ENCODE peak calls at places on chromosome 3, in ten cellular contexts. One of them, this sample, is unnamed.
A peak's percentile ranks its signal among the peaks of the same experiment; 100 is the strongest.

GRCh38 chr3:120341658-120342346 is 7.4 kb downstream of the LRRC58 start:
- DNase-seq in astrocyte: no peak
- DNase-seq in EL: no peak
- DNase-seq in ELR: no peak
- DNase-seq in GM19239: no peak
- DNase-seq in bronchial epithelial cell: no peak
- DNase-seq in posterior cingulate gyrus: no peak
- DNase-seq in cardiac fibroblast: no peak
- DNase-seq in foreskin melanocyte: no peak
- DNase-seq in stimulated activated CD4-positive, alpha-beta T cell treated with anti-CD3 and anti-CD28 coated beads, TNF-alpha, amount 100 ng/mL, for 4 hours: no peak
- DNase-seq in this sample: no peak

GRCh38 chr3:90091557-90091956 is 984.1 kb downstream of the EPHA3 start:
- DNase-seq in astrocyte: peak; percentile 22
- DNase-seq in EL: no peak
- DNase-seq in ELR: peak; percentile 14
- DNase-seq in GM19239: no peak
- DNase-seq in bronchial epithelial cell: peak; percentile 36
- DNase-seq in posterior cingulate gyrus: peak; percentile 23
- DNase-seq in cardiac fibroblast: peak; percentile 92
- DNase-seq in foreskin melanocyte: no peak
- DNase-seq in stimulated activated CD4-positive, alpha-beta T cell treated with anti-CD3 and anti-CD28 coated beads, TNF-alpha, amount 100 ng/mL, for 4 hours: no peak
- DNase-seq in this sample: no peak

GRCh38 chr3:112773864-112774263 is 72.8 kb downstream of the CD200R1L start:
- DNase-seq in astrocyte: peak; percentile 71
- DNase-seq in EL: no peak
- DNase-seq in ELR: no peak
- DNase-seq in GM19239: no peak
- DNase-seq in bronchial epithelial cell: peak; percentile 93
- DNase-seq in posterior cingulate gyrus: no peak
- DNase-seq in cardiac fibroblast: no peak
- DNase-seq in foreskin melanocyte: no peak
- DNase-seq in stimulated activated CD4-positive, alpha-beta T cell treated with anti-CD3 and anti-CD28 coated beads, TNF-alpha, amount 100 ng/mL, for 4 hours: no peak
- DNase-seq in this sample: no peak

GRCh38 chr3:183161552-183162345 is 785 bp downstream of the LAMP3 start:
- DNase-seq in astrocyte: no peak
- DNase-seq in EL: no peak
- DNase-seq in ELR: no peak
- DNase-seq in GM19239: peak; percentile 58
- DNase-seq in bronchial epithelial cell: peak; percentile 12
- DNase-seq in posterior cingulate gyrus: no peak
- DNase-seq in cardiac fibroblast: no peak
- DNase-seq in foreskin melanocyte: no peak
- DNase-seq in stimulated activated CD4-positive, alpha-beta T cell treated with anti-CD3 and anti-CD28 coated beads, TNF-alpha, amount 100 ng/mL, for 4 hours: no peak
- DNase-seq in this sample: no peak

GRCh38 chr3:12187448-12188327 is 29.0 kb upstream of the TIMP4 start:
- DNase-seq in astrocyte: peak; percentile 62
- DNase-seq in EL: peak; percentile 61
- DNase-seq in ELR: peak; percentile 42
- DNase-seq in GM19239: peak; percentile 37
- DNase-seq in bronchial epithelial cell: peak; percentile 32
- DNase-seq in posterior cingulate gyrus: peak; percentile 19
- DNase-seq in cardiac fibroblast: peak; percentile 78
- DNase-seq in foreskin melanocyte: no peak
- DNase-seq in stimulated activated CD4-positive, alpha-beta T cell treated with anti-CD3 and anti-CD28 coated beads, TNF-alpha, amount 100 ng/mL, for 4 hours: no peak
- DNase-seq in this sample: no peak

GRCh38 chr3:66763294-66763693 is 234.8 kb upstream of the KBTBD8 start:
- DNase-seq in astrocyte: peak; percentile 7
- DNase-seq in EL: peak; percentile 61
- DNase-seq in ELR: peak; percentile 64
- DNase-seq in GM19239: no peak
- DNase-seq in bronchial epithelial cell: peak; percentile 98
- DNase-seq in posterior cingulate gyrus: no peak
- DNase-seq in cardiac fibroblast: peak; percentile 58
- DNase-seq in foreskin melanocyte: no peak
- DNase-seq in stimulated activated CD4-positive, alpha-beta T cell treated with anti-CD3 and anti-CD28 coated beads, TNF-alpha, amount 100 ng/mL, for 4 hours: no peak
- DNase-seq in this sample: no peak

GRCh38 chr3:188416041-188416440 is 262.1 kb downstream of the LPP start:
- DNase-seq in astrocyte: no peak
- DNase-seq in EL: peak; percentile 38
- DNase-seq in ELR: peak; percentile 34
- DNase-seq in GM19239: no peak
- DNase-seq in bronchial epithelial cell: no peak
- DNase-seq in posterior cingulate gyrus: no peak
- DNase-seq in cardiac fibroblast: no peak
- DNase-seq in foreskin melanocyte: no peak
- DNase-seq in stimulated activated CD4-positive, alpha-beta T cell treated with anti-CD3 and anti-CD28 coated beads, TNF-alpha, amount 100 ng/mL, for 4 hours: no peak
- DNase-seq in this sample: no peak

GRCh38 chr3:194220776-194221735 is 85.1 kb downstream of the HES1 start:
- DNase-seq in astrocyte: peak; percentile 81
- DNase-seq in EL: peak; percentile 13
- DNase-seq in ELR: peak; percentile 38
- DNase-seq in GM19239: no peak
- DNase-seq in bronchial epithelial cell: peak; percentile 75
- DNase-seq in posterior cingulate gyrus: no peak
- DNase-seq in cardiac fibroblast: no peak
- DNase-seq in foreskin melanocyte: no peak
- DNase-seq in stimulated activated CD4-positive, alpha-beta T cell treated with anti-CD3 and anti-CD28 coated beads, TNF-alpha, amount 100 ng/mL, for 4 hours: no peak
- DNase-seq in this sample: no peak

GRCh38 chr3:48275292-48276027 is 34.6 kb downstream of the ZNF589 start:
- DNase-seq in astrocyte: peak; percentile 22
- DNase-seq in EL: peak; percentile 12
- DNase-seq in ELR: no peak
- DNase-seq in GM19239: no peak
- DNase-seq in bronchial epithelial cell: peak; percentile 28
- DNase-seq in posterior cingulate gyrus: no peak
- DNase-seq in cardiac fibroblast: no peak
- DNase-seq in foreskin melanocyte: no peak
- DNase-seq in stimulated activated CD4-positive, alpha-beta T cell treated with anti-CD3 and anti-CD28 coated beads, TNF-alpha, amount 100 ng/mL, for 4 hours: no peak
- DNase-seq in this sample: no peak

GRCh38 chr3:9225268-9225667 is 24.2 kb downstream of the SRGAP3 start:
- DNase-seq in astrocyte: no peak
- DNase-seq in EL: no peak
- DNase-seq in ELR: no peak
- DNase-seq in GM19239: no peak
- DNase-seq in bronchial epithelial cell: no peak
- DNase-seq in posterior cingulate gyrus: no peak
- DNase-seq in cardiac fibroblast: no peak
- DNase-seq in foreskin melanocyte: no peak
- DNase-seq in stimulated activated CD4-positive, alpha-beta T cell treated with anti-CD3 and anti-CD28 coated beads, TNF-alpha, amount 100 ng/mL, for 4 hours: no peak
- DNase-seq in this sample: no peak

GRCh38 chr3:183156266-183156665 is 6.3 kb downstream of the LAMP3 start:
- DNase-seq in astrocyte: no peak
- DNase-seq in EL: no peak
- DNase-seq in ELR: no peak
- DNase-seq in GM19239: no peak
- DNase-seq in bronchial epithelial cell: no peak
- DNase-seq in posterior cingulate gyrus: no peak
- DNase-seq in cardiac fibroblast: no peak
- DNase-seq in foreskin melanocyte: no peak
- DNase-seq in stimulated activated CD4-positive, alpha-beta T cell treated with anti-CD3 and anti-CD28 coated beads, TNF-alpha, amount 100 ng/mL, for 4 hours: no peak
- DNase-seq in this sample: no peak

GRCh38 chr3:169390310-169390731 is 273.2 kb downstream of the MECOM start:
- DNase-seq in astrocyte: peak; percentile 25
- DNase-seq in EL: no peak
- DNase-seq in ELR: peak; percentile 17
- DNase-seq in GM19239: peak; percentile 0
- DNase-seq in bronchial epithelial cell: peak; percentile 62
- DNase-seq in posterior cingulate gyrus: no peak
- DNase-seq in cardiac fibroblast: peak; percentile 67
- DNase-seq in foreskin melanocyte: no peak
- DNase-seq in stimulated activated CD4-positive, alpha-beta T cell treated with anti-CD3 and anti-CD28 coated beads, TNF-alpha, amount 100 ng/mL, for 4 hours: no peak
- DNase-seq in this sample: no peak

GRCh38 chr3:125054436-125055164 is 1.2 kb downstream of the HEG1 start:
- DNase-seq in astrocyte: peak; percentile 35
- DNase-seq in EL: peak; percentile 74
- DNase-seq in ELR: peak; percentile 81
- DNase-seq in GM19239: peak; percentile 79
- DNase-seq in bronchial epithelial cell: no peak
- DNase-seq in posterior cingulate gyrus: no peak
- DNase-seq in cardiac fibroblast: peak; percentile 67
- DNase-seq in foreskin melanocyte: no peak
- DNase-seq in stimulated activated CD4-positive, alpha-beta T cell treated with anti-CD3 and anti-CD28 coated beads, TNF-alpha, amount 100 ng/mL, for 4 hours: no peak
- DNase-seq in this sample: no peak

GRCh38 chr3:121648219-121648958 is 12.3 kb downstream of the HCLS1 start:
- DNase-seq in astrocyte: no peak
- DNase-seq in EL: no peak
- DNase-seq in ELR: no peak
- DNase-seq in GM19239: no peak
- DNase-seq in bronchial epithelial cell: peak; percentile 37
- DNase-seq in posterior cingulate gyrus: no peak
- DNase-seq in cardiac fibroblast: peak; percentile 73
- DNase-seq in foreskin melanocyte: no peak
- DNase-seq in stimulated activated CD4-positive, alpha-beta T cell treated with anti-CD3 and anti-CD28 coated beads, TNF-alpha, amount 100 ng/mL, for 4 hours: no peak
- DNase-seq in this sample: no peak

This sample was measured in sciatic nerve.